ENCODE peak calls at places on chromosomes 3 and 15, in five cellular contexts. X, N, L, R and T are unnamed samples.

GRCh38 chr3:176514297-176514696 is 683.0 kb downstream of the TBL1XR1 start:
- DNase-seq in X (no peak), L (no peak), N (peak), R (peak), T (peak)

GRCh38 chr3:35079403-35079802 is 559.9 kb upstream of the ARPP21 start:
- DNase-seq in N (no peak), X (no peak), R (no peak), L (no peak), T (no peak)

GRCh38 chr3:73658227-73658626 is 33.5 kb upstream of the PDZRN3 start:
- DNase-seq in R (no peak), N (no peak), X (no peak), L (no peak), T (no peak)

GRCh38 chr3:180447156-180447555 is 154.8 kb upstream of the TTC14 start:
- DNase-seq in N (peak), L (no peak), X (no peak), R (no peak), T (peak)

GRCh38 chr3:186236357-186237020 is 125.5 kb downstream of the DGKG start:
- DNase-seq in N (no peak), R (no peak), L (no peak), X (no peak), T (no peak)

GRCh38 chr3:39501982-39502837 is 34.7 kb downstream of the MOBP start:
- DNase-seq in X (peak), N (no peak), R (no peak), L (no peak), T (peak)

GRCh38 chr3:64971584-64971983 is 283.8 kb upstream of the ADAMTS9 start:
- DNase-seq in L (no peak), X (no peak), N (no peak), R (no peak), T (no peak)

GRCh38 chr3:179558742-179559364 is 3.9 kb upstream of the ACTL6A start:
- DNase-seq in X (peak), N (peak), L (peak), R (peak), T (peak)

GRCh38 chr3:41769106-41769505 is 192.8 kb downstream of the ULK4 start:
- DNase-seq in X (no peak), L (no peak), N (no peak), R (no peak), T (no peak)

GRCh38 chr3:195583831-195584542 is at the start of gene APOD:
- DNase-seq in N (no peak), X (no peak), R (no peak), L (peak), T (peak)

GRCh38 chr3:77348244-77348855 is 308.5 kb downstream of the ROBO2 start:
- DNase-seq in L (no peak), N (no peak), X (no peak), R (peak), T (peak)

GRCh38 chr3:10867384-10867783 is 51.4 kb downstream of the SLC6A11 start:
- DNase-seq in N (no peak), X (no peak), R (peak), L (no peak), T (peak)

GRCh38 chr3:37074178-37074577 is 80.9 kb downstream of the MLH1 start:
- DNase-seq in L (no peak), N (peak), R (no peak), X (no peak), T (peak)

GRCh38 chr15:83837946-83838571 is 184.1 kb downstream of the ADAMTSL3 start:
- DNase-seq in X (peak), R (peak), L (peak), N (no peak), T (peak)

GRCh38 chr15:78055923-78056713 is 21.4 kb downstream of the TBC1D2B start:
- DNase-seq in L (no peak), N (peak), R (no peak), X (peak), T (peak)

GRCh38 chr3:9179826-9180763 is 69.4 kb downstream of the SRGAP3 start:
- DNase-seq in N (no peak), R (no peak), X (no peak), L (peak), T (no peak)

GRCh38 chr3:8975081-8976020 is 12.1 kb upstream of the RAD18 start:
- DNase-seq in N (no peak), L (no peak), R (no peak), X (no peak), T (no peak)

GRCh38 chr3:171445805-171446204 is 14.4 kb downstream of the TNIK start:
- DNase-seq in N (no peak), L (no peak), X (no peak), R (no peak), T (no peak)

GRCh38 chr15:98689431-98689861 is 41.1 kb downstream of the IGF1R start:
- DNase-seq in L (no peak), N (peak), R (no peak), X (no peak), T (peak)

GRCh38 chr15:80265021-80265420 is 13.0 kb upstream of the CTXND1 start:
- DNase-seq in L (no peak), X (no peak), R (no peak), N (no peak), T (peak)

GRCh38 chr3:16347548-16347947 is 82.5 kb downstream of the OXNAD1 start:
- DNase-seq in X (no peak), L (no peak), N (no peak), R (no peak), T (no peak)

GRCh38 chr3:126449621-126450051 is 26.1 kb downstream of the ZXDC start:
- DNase-seq in R (no peak), L (no peak), N (no peak), X (no peak), T (no peak)

GRCh38 chr3:186108106-186108940 is 566 bp downstream of the ETV5 start:
- DNase-seq in N (peak), X (no peak), R (peak), L (peak), T (peak)

GRCh38 chr15:93072440-93073394 is 16.3 kb downstream of the RGMA start:
- DNase-seq in R (peak), X (peak), N (peak), L (peak), T (peak)

GRCh38 chr15:36484038-36484778 is 95.2 kb upstream of the CDIN1 start:
- DNase-seq in X (no peak), N (no peak), L (no peak), R (no peak), T (peak)

GRCh38 chr3:191412764-191413163 is 48.2 kb upstream of the PYDC2 start:
- DNase-seq in R (no peak), X (no peak), L (no peak), N (peak), T (peak)

GRCh38 chr3:127589600-127590281 is 792 bp downstream of the TPRA1 start:
- DNase-seq in N (peak), L (no peak), X (no peak), R (peak), T (peak)

GRCh38 chr15:81886586-81886985 is 159.2 kb downstream of the MEX3B start:
- DNase-seq in R (no peak), X (no peak), L (no peak), N (peak), T (peak)

GRCh38 chr3:183295211-183295610 is 42.2 kb downstream of the B3GNT5 start:
- DNase-seq in N (peak), R (no peak), L (peak), X (no peak), T (peak)

GRCh38 chr3:15102833-15103232 is 3.9 kb upstream of the RBSN start:
- DNase-seq in L (no peak), N (peak), X (no peak), R (no peak), T (peak)